ENCODE peak calls at places on chromosomes 6 and 20, in six cellular contexts. H, F, J, G, A and B are unnamed samples.
A peak's percentile ranks its signal among the peaks of the same experiment; 100 is the strongest.

GRCh38 chr20:50042370-50043313 is 59.9 kb downstream of the SNAI1 start:
- DNase-seq in H (no peak), F (no peak), A (no peak), J (no peak), G (no peak), B (no peak)

GRCh38 chr6:45911691-45912090 is 104.0 kb downstream of the CLIC5 start:
- DNase-seq in J (no peak), A (no peak), F (no peak), G (no peak), H (no peak), B (no peak)

GRCh38 chr6:16486661-16487060 is 248.3 kb downstream of the GMPR start:
- DNase-seq in J (no peak), G (no peak), F (no peak), H (no peak), A (no peak), B (no peak)

GRCh38 chr20:49983848-49984408 is 1.1 kb downstream of the SNAI1 start:
- DNase-seq in G (no peak), A (no peak), H (no peak), F (no peak), J (peak; percentile 61), B (no peak)

GRCh38 chr6:35017461-35018183 is 123.5 kb downstream of the TCP11 start:
- DNase-seq in H (no peak), J (no peak), F (peak; percentile 63), A (peak; percentile 62), G (peak; percentile 24), B (peak; percentile 8)

GRCh38 chr6:130967502-130968469 is 95.3 kb downstream of the EPB41L2 start:
- DNase-seq in A (no peak), H (no peak), G (no peak), J (no peak), F (peak; percentile 12), B (no peak)

GRCh38 chr6:106609699-106610098 is 19.6 kb downstream of the RTN4IP1 start:
- DNase-seq in J (peak; percentile 39), H (no peak), A (no peak), F (no peak), G (peak; percentile 40), B (no peak)

GRCh38 chr20:58243653-58244410 is 15.4 kb upstream of the ANKRD60 start:
- DNase-seq in J (no peak), A (no peak), F (no peak), H (no peak), G (no peak), B (no peak)

GRCh38 chr20:11181964-11182363 is 508.2 kb upstream of the JAG1 start:
- DNase-seq in A (no peak), F (no peak), J (no peak), H (no peak), G (no peak), B (no peak)
- TF ChIP-seq CTCF in A (no peak), F (no peak), J (no peak), H (no peak), G (no peak), B (no peak)

GRCh38 chr6:158793432-158793831 is 25.7 kb downstream of the EZR start:
- DNase-seq in F (no peak), A (no peak), J (peak; percentile 37), H (no peak), G (peak; percentile 6), B (no peak)
- TF ChIP-seq CTCF in F (peak; percentile 31), A (peak; percentile 31), J (peak; percentile 62), H (peak; percentile 64), G (peak; percentile 42), B (no peak)

GRCh38 chr6:51753635-51754034 is 333.8 kb downstream of the PKHD1 start:
- DNase-seq in F (no peak), G (peak; percentile 8), H (no peak), J (no peak), A (peak; percentile 43), B (peak; percentile 64)
- TF ChIP-seq CTCF in F (no peak), G (no peak), H (peak; percentile 77), J (peak; percentile 57), A (peak; percentile 38), B (peak; percentile 62)

GRCh38 chr6:8904754-8905153 is 469.4 kb upstream of the SLC35B3 start:
- DNase-seq in A (no peak), H (no peak), F (no peak), G (no peak), J (peak; percentile 12), B (no peak)
- TF ChIP-seq CTCF in A (no peak), H (peak; percentile 66), F (no peak), G (no peak), J (peak; percentile 34), B (peak; percentile 17)

GRCh38 chr6:151325075-151326050 is 66.0 kb downstream of the ZBTB2 start:
- DNase-seq in J (peak; percentile 80), F (peak; percentile 58), A (peak; percentile 72), H (no peak), G (peak; percentile 45), B (peak; percentile 60)
- TF ChIP-seq CTCF in J (no peak), F (no peak), A (no peak), H (no peak), G (no peak), B (no peak)

GRCh38 chr6:10759884-10760329 is 12.3 kb downstream of the TMEM14B start:
- DNase-seq in A (no peak), F (no peak), G (no peak), H (no peak), J (no peak), B (no peak)

GRCh38 chr6:10756085-10756484 is 8.5 kb downstream of the TMEM14B start:
- DNase-seq in J (no peak), G (no peak), H (no peak), F (no peak), A (no peak), B (no peak)

GRCh38 chr6:10763006-10763405 is 15.4 kb downstream of the TMEM14B start:
- DNase-seq in H (no peak), G (no peak), J (no peak), F (no peak), A (no peak), B (no peak)

GRCh38 chr6:10759312-10759839 is 11.8 kb downstream of the TMEM14B start:
- DNase-seq in F (no peak), H (no peak), J (peak; percentile 30), A (no peak), G (no peak), B (no peak)
- TF ChIP-seq CTCF in F (peak; percentile 34), H (peak; percentile 58), J (peak; percentile 61), A (peak; percentile 37), G (peak; percentile 47), B (peak; percentile 48)

GRCh38 chr6:11126876-11127275 is 15.4 kb upstream of the ERVFRD-1 start:
- DNase-seq in H (no peak), J (no peak), A (no peak), F (no peak), G (no peak), B (no peak)
- TF ChIP-seq CTCF in H (no peak), J (no peak), A (no peak), F (no peak), G (no peak), B (no peak)

GRCh38 chr6:132937466-132937906 is 123.1 kb downstream of the RPS12 start:
- DNase-seq in F (no peak), J (peak; percentile 43), A (no peak), H (no peak), G (peak; percentile 14), B (peak; percentile 73)
- TF ChIP-seq CTCF in F (peak; percentile 16), J (peak; percentile 66), A (peak; percentile 39), H (peak; percentile 56), G (no peak), B (peak; percentile 71)